ENCODE peak calls at places on chromosomes 16 and 17, in eight cellular contexts. U, D, Y, L, N, P, G and S are unnamed samples.

GRCh38 chr16:64478258-64478906 is 643.5 kb downstream of the CDH11 start:
- DNase-seq in Y (no peak), L (peak; percentile 51), D (no peak), U (no peak), N (no peak), G (no peak), P (no peak), S (no peak)

GRCh38 chr16:71867934-71868333 is 16.0 kb downstream of the ZNF821 start:
- DNase-seq in U (no peak), L (no peak), D (no peak), N (no peak), G (no peak), Y (no peak), P (no peak), S (no peak)

GRCh38 chr16:12184419-12184831 is 207.9 kb downstream of the SNX29 start:
- DNase-seq in U (no peak), N (no peak), D (no peak), G (no peak), P (no peak), Y (no peak), L (no peak), S (no peak)

GRCh38 chr17:73423806-73424205 is 112.0 kb upstream of the CDC42EP4 start:
- DNase-seq in D (no peak), N (no peak), G (no peak), L (no peak), U (no peak), P (no peak), Y (no peak), S (no peak)

GRCh38 chr17:34000639-34001038 is 254.4 kb upstream of the CCL2 start:
- DNase-seq in D (no peak), N (no peak), L (no peak), P (no peak), G (no peak), U (no peak), Y (no peak), S (no peak)

GRCh38 chr16:12324152-12324551 is 347.6 kb downstream of the SNX29 start:
- DNase-seq in L (no peak), G (no peak), N (no peak), U (no peak), D (no peak), P (no peak), Y (no peak), S (no peak)

GRCh38 chr17:73182616-73183310 is 10.1 kb upstream of the COG1 start:
- DNase-seq in L (no peak), D (no peak), P (no peak), N (no peak), U (no peak), G (no peak), Y (no peak), S (no peak)

GRCh38 chr17:38464723-38465419 is 36.6 kb downstream of the ARHGAP23 start:
- DNase-seq in P (peak; percentile 82), Y (peak; percentile 93), D (no peak), N (peak; percentile 64), U (peak; percentile 91), G (peak; percentile 95), L (peak; percentile 70), S (peak; percentile 91)

GRCh38 chr17:34826332-34826731 is 134.9 kb downstream of the CCT6B start:
- DNase-seq in L (no peak), Y (no peak), P (no peak), U (no peak), D (no peak), G (no peak), N (no peak), S (no peak)

GRCh38 chr17:60934723-60935122 is 257.1 kb downstream of the BCAS3 start:
- DNase-seq in Y (no peak), D (no peak), G (no peak), L (no peak), N (no peak), U (no peak), P (no peak), S (no peak)

GRCh38 chr17:79545251-79546005 is 65.4 kb downstream of the RBFOX3 start:
- DNase-seq in L (no peak), N (no peak), P (no peak), U (no peak), Y (no peak), G (no peak), D (no peak), S (no peak)

GRCh38 chr16:89189358-89190025 is 10.8 kb downstream of the SLC22A31 start:
- DNase-seq in G (no peak), Y (no peak), L (no peak), D (no peak), U (peak; percentile 9), N (no peak), P (no peak), S (no peak)

GRCh38 chr16:56357765-56358322 is 67.5 kb downstream of the AMFR start:
- DNase-seq in P (peak; percentile 5), L (no peak), N (no peak), G (no peak), U (peak; percentile 15), D (no peak), Y (peak; percentile 19), S (peak; percentile 12)

GRCh38 chr16:56357291-56357764 is 68.0 kb downstream of the AMFR start:
- DNase-seq in G (no peak), N (no peak), U (peak; percentile 15), D (no peak), L (no peak), Y (peak; percentile 19), P (peak; percentile 11), S (peak; percentile 13)

GRCh38 chr16:56355221-56355620 is 70.1 kb downstream of the AMFR start:
- DNase-seq in L (no peak), N (no peak), P (peak; percentile 7), U (peak; percentile 13), Y (peak; percentile 8), G (peak; percentile 11), D (no peak), S (no peak)

GRCh38 chr16:56355786-56356275 is 69.5 kb downstream of the AMFR start:
- DNase-seq in L (no peak), D (no peak), G (peak; percentile 30), Y (peak; percentile 11), U (peak; percentile 17), P (peak; percentile 9), N (no peak), S (peak; percentile 12)

GRCh38 chr16:56356276-56357241 is 68.8 kb downstream of the AMFR start:
- DNase-seq in U (peak; percentile 81), N (peak; percentile 72), P (peak; percentile 67), L (peak; percentile 72), G (peak; percentile 72), Y (peak; percentile 76), D (peak; percentile 22), S (peak; percentile 88)
- TF ChIP-seq POLR2A in U (no peak), N (no peak), P (no peak), L (no peak), G (no peak), Y (no peak), D (no peak), S (no peak)

DNA sequence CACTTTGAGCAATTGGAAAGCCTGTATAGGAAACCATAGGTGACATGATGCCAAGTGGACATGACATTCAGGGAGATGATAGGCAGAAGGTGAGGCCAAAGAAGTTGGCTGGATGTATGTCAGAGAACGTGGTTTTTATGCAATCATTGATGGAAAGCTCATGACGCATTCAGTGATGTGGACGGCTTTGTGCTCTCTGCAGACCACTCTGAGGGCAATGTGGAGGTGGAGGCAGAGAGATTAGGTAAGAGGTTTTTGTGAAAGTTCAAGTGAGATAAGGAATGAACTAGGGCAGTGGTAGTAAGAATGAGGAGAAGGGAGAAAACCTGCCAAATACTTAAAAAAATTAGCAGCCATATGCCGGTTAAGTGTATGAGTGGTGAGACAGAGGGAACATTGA is 99.0 kb downstream of the PRKCA start:
- DNase-seq in G (no peak), L (no peak), U (no peak), N (no peak), Y (no peak), P (no peak), D (no peak), S (no peak)
- H3K4me1 ChIP-seq in G (peaks cover 7% of the 10 kb centered on the region), L (peaks cover 4% of the 10 kb centered on the region), U (peaks cover 9% of the 10 kb centered on the region), N (no peaks in the 10 kb centered on the region), Y (peaks cover 3% of the 10 kb centered on the region), P (peaks cover 12% of the 10 kb centered on the region), D (no peaks in the 10 kb centered on the region), S (no peaks in the 10 kb centered on the region)

GRCh38 chr17:82751171-82751570 is 694 bp upstream of the TBCD start:
- DNase-seq in P (no peak), G (no peak), Y (no peak), L (no peak), N (no peak), U (no peak), D (no peak), S (no peak)

GRCh38 chr17:82752371-82753200 is 721 bp downstream of the TBCD start:
- DNase-seq in G (peak; percentile 59), L (no peak), N (no peak), Y (no peak), U (no peak), D (no peak), P (no peak), S (peak; percentile 24)

GRCh38 chr17:82750241-82750905 is 1.5 kb upstream of the TBCD start:
- DNase-seq in G (peak; percentile 62), P (no peak), Y (no peak), U (no peak), N (no peak), L (no peak), D (no peak), S (peak; percentile 23)

GRCh38 chr17:82753201-82753464 is 1.3 kb downstream of the TBCD start:
- DNase-seq in G (no peak), U (no peak), D (no peak), Y (no peak), P (no peak), N (no peak), L (no peak), S (no peak)

GRCh38 chr17:82751571-82752370 is at the start of gene TBCD:
- DNase-seq in P (peak; percentile 74), U (peak; percentile 90), D (no peak), Y (peak; percentile 92), N (peak; percentile 82), L (peak; percentile 88), G (peak; percentile 94), S (peak; percentile 91)
- TF ChIP-seq POLR2A in P (no peak), U (peak; percentile 56), D (peak; percentile 21), Y (peak; percentile 47), N (peak; percentile 33), L (peak; percentile 77), G (peak; percentile 44), S (no peak)

DNA sequence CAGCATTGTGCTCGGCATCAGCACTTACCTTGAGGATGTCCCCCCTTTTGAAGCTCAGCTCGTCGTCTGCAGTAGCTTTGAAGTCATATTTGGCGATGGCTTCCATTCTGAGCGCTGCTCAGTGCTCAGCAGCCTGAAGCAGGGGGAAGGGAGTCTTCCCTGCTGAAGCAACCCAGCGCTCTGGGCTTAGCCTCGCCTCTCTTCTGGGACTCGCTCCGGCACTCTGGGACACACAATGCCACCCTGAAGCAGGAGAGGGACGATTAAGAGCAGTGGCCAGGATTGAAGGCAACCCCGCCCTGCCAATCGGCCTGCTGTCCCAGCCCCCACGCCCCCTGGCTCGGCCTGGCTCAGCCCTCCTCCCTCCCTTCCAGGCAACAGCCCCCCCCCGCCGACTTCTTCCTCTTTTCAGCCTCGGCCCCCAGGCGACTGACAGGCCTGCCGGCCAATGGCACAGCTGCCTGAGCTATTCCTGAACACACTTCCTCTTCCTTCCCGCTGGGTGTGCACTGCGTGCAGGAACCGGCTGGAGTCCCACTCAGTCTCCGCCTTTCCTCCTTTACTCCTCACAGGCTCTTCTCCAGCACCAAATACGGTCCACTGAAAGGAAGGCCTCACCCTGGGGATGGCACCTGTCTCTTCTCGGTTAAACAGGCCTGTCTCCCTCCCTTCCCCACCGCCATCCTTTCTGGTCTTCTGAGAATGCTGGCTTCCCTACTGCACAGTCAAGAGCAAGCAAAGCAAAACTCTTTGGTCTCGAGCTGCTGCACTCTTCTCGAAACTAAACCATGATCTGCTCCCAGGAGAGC is 11.8 kb downstream of the GRB2 start:
- DNase-seq in G (peak; percentile 99), N (peak; percentile 95), U (peak; percentile 99), P (peak; percentile 95), D (peak; percentile 95), Y (peak; percentile 97), L (peak; percentile 98), S (peak; percentile 99)
- H3K4me1 ChIP-seq in G (peaks cover 5% of the 10 kb centered on the region), N (peaks cover 23% of the 10 kb centered on the region), U (peaks cover 45% of the 10 kb centered on the region), P (peaks cover 38% of the 10 kb centered on the region), D (peaks cover 46% of the 10 kb centered on the region), Y (peaks cover 10% of the 10 kb centered on the region), L (peaks cover 3% of the 10 kb centered on the region), S (peaks cover 12% of the 10 kb centered on the region)